ENCODE peak calls at places on chromosomes 6 and 20, in six cellular contexts. E, V, H, M, X and F are unnamed samples.

GRCh38 chr6:107217248-107217647 is 101.9 kb upstream of the BEND3 start:
- DNase-seq in X (no peak), M (no peak), E (no peak), V (no peak), H (no peak), F (no peak)

GRCh38 chr20:35908007-35908406 is 46.3 kb downstream of the SCAND1 start:
- DNase-seq in V (no peak), M (no peak), E (no peak), X (no peak), H (no peak), F (no peak)

GRCh38 chr20:10060223-10060622 is 25.4 kb downstream of the ANKEF1 start:
- DNase-seq in V (no peak), M (no peak), E (no peak), X (no peak), H (no peak), F (no peak)

GRCh38 chr6:160974304-160974771 is 17.2 kb upstream of the MAP3K4 start:
- DNase-seq in E (no peak), V (no peak), M (peak), X (no peak), H (no peak), F (peak)

GRCh38 chr6:56764081-56764566 is 121.4 kb upstream of the DST start:
- DNase-seq in H (peak), E (no peak), X (no peak), M (peak), V (peak), F (no peak)

GRCh38 chr6:164812706-164813105 is 496.7 kb downstream of the C6orf118 start:
- DNase-seq in X (no peak), M (no peak), E (no peak), V (no peak), H (no peak), F (no peak)

GRCh38 chr20:23298926-23299672 is 51.5 kb upstream of the NXT1 start:
- DNase-seq in V (no peak), X (no peak), H (no peak), M (peak), E (no peak), F (no peak)

GRCh38 chr6:45965007-45965406 is 50.7 kb downstream of the CLIC5 start:
- DNase-seq in H (no peak), M (peak), V (no peak), E (no peak), X (no peak), F (no peak)

GRCh38 chr6:156061958-156062661 is 606.5 kb upstream of the NOX3 start:
- DNase-seq in V (no peak), H (no peak), E (no peak), M (no peak), X (no peak), F (no peak)